ENCODE peak calls at places on chromosomes 12 and 14, in nine cellular contexts. W, V, B, X, O, N, Y, L and I are unnamed samples.

GRCh38 chr12:30450872-30451271 is 244.8 kb downstream of the IPO8 start:
- DNase-seq in L (no peak), O (no peak), V (no peak), N (no peak), X (no peak), Y (no peak), B (no peak), W (no peak), I (no peak)

GRCh38 chr14:72605096-72605920 is 288.6 kb downstream of the DPF3 start:
- DNase-seq in W (no peak), L (no peak), X (no peak), Y (no peak), V (no peak), B (no peak), N (no peak), O (no peak), I (no peak)

GRCh38 chr12:83808591-83808990 is 1104.0 kb downstream of the SLC6A15 start:
- DNase-seq in L (no peak), X (no peak), V (no peak), Y (no peak), O (no peak), B (no peak), W (no peak), N (no peak), I (no peak)

GRCh38 chr12:65278576-65279386 is at the start of gene MSRB3:
- DNase-seq in O (peak), W (peak), L (peak), B (no peak), V (peak), N (peak), X (peak), Y (peak), I (peak)

GRCh38 chr12:46133751-46134150 is 135.1 kb downstream of the SLC38A1 start:
- DNase-seq in B (no peak), W (no peak), Y (no peak), X (no peak), V (no peak), L (no peak), O (no peak), N (no peak), I (no peak)

GRCh38 chr12:25052191-25053020 is 103.5 kb upstream of the BCAT1 start:
- DNase-seq in N (no peak), Y (no peak), W (no peak), L (no peak), V (no peak), O (no peak), X (no peak), B (peak), I (no peak)

GRCh38 chr12:45049912-45050318 is 984 bp downstream of the DBX2 start:
- DNase-seq in O (no peak), X (no peak), Y (no peak), W (no peak), B (no peak), V (no peak), N (no peak), L (no peak), I (no peak)

GRCh38 chr12:69471667-69472385 is 1.6 kb downstream of the FRS2 start:
- DNase-seq in B (no peak), X (no peak), O (no peak), N (no peak), V (no peak), L (no peak), Y (no peak), W (no peak), I (no peak)

GRCh38 chr12:106249411-106250135 is 1.8 kb upstream of the CKAP4 start:
- DNase-seq in B (peak), Y (no peak), L (no peak), O (no peak), V (no peak), W (no peak), N (no peak), X (no peak), I (no peak)

GRCh38 chr14:55610717-55611370 is 30.8 kb downstream of the KTN1 start:
- DNase-seq in B (no peak), Y (no peak), L (no peak), W (no peak), V (no peak), N (no peak), O (no peak), X (no peak), I (no peak)

GRCh38 chr14:54747616-54748015 is 155.0 kb downstream of the GCH1 start:
- DNase-seq in O (no peak), Y (no peak), B (no peak), X (no peak), L (no peak), N (no peak), W (no peak), V (no peak), I (no peak)

GRCh38 chr14:81473456-81474155 is 60.0 kb downstream of the SEL1L start:
- DNase-seq in N (no peak), B (no peak), V (no peak), Y (no peak), L (no peak), X (no peak), W (no peak), O (no peak), I (no peak)

DNA sequence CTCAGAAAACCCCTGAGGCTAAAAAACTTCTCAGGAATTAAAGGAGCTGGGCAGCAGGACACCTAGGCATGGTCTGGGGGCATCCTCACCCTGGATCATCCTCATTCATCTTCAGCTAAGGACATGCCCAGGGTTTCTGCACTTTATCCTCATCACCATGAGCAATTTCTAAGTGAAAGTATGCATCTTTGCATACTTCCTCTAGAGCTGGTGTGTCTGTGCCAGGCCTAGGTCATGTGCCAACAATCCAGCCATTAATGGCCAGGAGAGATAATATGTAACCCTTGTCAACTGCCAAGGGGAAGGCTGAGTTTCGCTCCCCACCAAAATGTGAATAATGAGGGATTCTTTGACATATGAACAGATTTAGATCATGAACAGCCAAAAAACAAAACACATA is 160.5 kb downstream of the KITLG start:
- DNase-seq in Y (no peak), L (no peak), N (no peak), B (no peak), X (no peak), O (no peak), V (no peak), W (no peak), I (no peak)
- H3K4me3 ChIP-seq in Y (no peak), L (no peak), N (no peak), B (no peak), X (no peak), O (no peak), V (no peak), W (no peak), I (no peak)

DNA sequence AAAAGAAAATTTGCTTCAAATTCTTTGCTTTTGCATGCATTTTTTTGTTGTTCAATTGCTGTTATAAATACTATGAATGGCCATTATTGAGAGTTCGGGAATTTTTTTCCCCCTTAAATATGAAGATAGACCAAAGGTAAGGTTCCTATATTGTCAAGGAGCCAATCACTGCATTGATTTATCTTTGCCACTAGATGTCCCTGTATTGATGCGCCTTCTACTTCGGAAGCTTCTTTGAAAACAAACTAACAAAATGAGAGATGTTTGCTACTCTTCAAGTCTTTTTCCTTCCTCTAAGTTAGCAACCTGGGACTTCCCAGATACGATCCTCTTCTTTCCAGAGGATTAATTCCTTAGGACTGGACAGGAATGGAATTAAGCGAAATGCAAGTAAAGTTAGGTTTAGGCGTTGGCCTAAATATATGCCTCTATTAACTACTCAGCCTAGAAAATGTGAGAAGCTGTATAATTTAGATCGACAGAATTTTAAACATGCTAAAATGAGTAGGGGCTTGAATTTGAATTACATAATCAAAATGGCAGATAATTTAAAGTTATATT is 318.1 kb downstream of the AEBP2 start:
- DNase-seq in B (peak), Y (no peak), O (no peak), X (no peak), W (no peak), L (no peak), N (no peak), V (no peak), I (no peak)
- TF ChIP-seq CTCF in B (peak), Y (peak), O (peak), X (peak), W (peak), L (peak), N (peak), V (peak), I (peak)

DNA sequence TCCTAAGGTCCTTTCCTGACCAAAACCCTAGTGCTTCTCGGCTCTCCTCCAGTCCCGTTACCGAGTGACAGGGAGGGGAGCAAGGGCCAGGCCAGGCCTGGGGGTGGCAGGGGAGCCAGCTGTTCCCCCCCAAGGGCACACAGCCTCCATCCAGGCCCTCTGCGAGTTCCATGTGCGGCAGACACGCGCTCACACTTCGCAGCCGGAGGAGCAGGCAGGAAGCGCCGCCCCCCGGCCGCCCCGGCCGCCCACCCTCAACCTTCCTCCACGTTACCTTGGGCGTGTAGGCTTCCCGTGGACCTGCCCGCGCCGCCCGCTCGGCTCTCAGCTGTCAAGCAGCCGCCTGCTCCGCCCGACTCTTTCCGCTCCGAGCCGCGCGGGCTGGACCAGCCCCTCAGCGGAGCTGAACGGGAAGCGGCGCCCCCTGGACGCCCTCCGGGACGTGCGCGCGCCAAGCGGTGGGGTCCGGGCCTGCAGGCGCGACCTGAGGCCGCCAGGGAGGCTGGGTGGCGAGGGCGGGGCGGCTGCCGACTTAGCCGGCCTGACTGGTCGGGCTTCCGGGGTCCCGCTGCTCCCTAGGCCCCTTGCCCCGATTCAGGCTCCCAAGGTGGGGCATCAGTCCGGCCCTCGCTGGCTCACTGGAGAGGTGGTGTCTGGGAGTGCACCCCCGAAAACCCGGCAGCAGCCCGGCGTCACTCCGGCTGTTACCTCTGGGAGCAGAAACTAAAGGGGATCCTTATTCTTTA is at the start of gene CRACR2A:
- DNase-seq in N (no peak), V (no peak), B (peak), X (no peak), W (peak), O (no peak), L (peak), Y (no peak), I (no peak)
- H3K4me3 ChIP-seq in N (peak), V (peak), B (peak), X (peak), W (peak), O (peak), L (peak), Y (no peak), I (peak)

GRCh38 chr12:121825041-121825523 is 21.3 kb downstream of the SETD1B start:
- DNase-seq in W (no peak), N (peak), X (no peak), B (no peak), O (no peak), V (no peak), Y (no peak), L (peak), I (no peak)

GRCh38 chr12:121822393-121823100 is 18.7 kb downstream of the SETD1B start:
- DNase-seq in V (no peak), B (no peak), W (no peak), Y (no peak), L (peak), X (no peak), O (no peak), N (no peak), I (no peak)

GRCh38 chr12:121823727-121824115 is 19.9 kb downstream of the SETD1B start:
- DNase-seq in V (no peak), X (no peak), W (no peak), B (no peak), N (no peak), L (peak), O (no peak), Y (no peak), I (no peak)

GRCh38 chr12:121820056-121820455 is 16.2 kb downstream of the SETD1B start:
- DNase-seq in L (no peak), Y (no peak), B (no peak), X (no peak), N (no peak), O (no peak), V (no peak), W (no peak), I (no peak)

DNA sequence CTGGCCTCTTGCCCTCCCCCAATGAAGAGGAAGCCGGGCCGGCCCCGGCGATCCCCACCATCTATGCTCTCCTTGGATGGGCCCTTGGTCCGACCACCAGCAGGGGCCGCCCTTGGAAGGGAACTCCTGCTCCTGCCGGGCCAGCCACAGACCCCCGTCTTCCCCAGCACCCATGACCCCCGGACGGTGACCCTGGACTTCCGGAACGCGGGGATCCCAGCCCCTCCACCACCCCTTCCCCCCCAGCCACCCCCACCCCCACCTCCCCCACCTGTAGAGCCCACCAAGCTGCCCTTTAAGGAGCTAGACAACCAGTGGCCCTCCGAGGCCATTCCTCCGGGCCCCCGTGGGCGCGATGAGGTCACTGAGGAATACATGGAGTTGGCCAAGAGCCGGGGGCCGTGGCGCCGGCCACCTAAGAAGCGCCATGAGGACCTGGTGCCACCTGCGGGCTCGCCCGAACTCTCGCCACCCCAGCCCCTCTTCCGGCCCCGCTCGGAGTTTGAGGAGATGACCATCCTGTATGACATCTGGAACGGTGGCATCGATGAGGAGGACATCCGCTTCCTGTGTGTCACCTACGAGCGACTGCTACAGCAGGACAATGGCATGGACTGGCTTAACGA is 19.4 kb downstream of the SETD1B start:
- DNase-seq in W (no peak), V (no peak), L (peak), N (no peak), X (no peak), B (no peak), Y (no peak), O (no peak), I (no peak)
- TF ChIP-seq CTCF in W (no peak), V (no peak), L (no peak), N (no peak), X (no peak), B (no peak), Y (no peak), O (peak), I (peak)

GRCh38 chr12:54352022-54352531 is 12.2 kb downstream of the GPR84 start:
- DNase-seq in W (peak), Y (no peak), N (peak), X (peak), L (peak), O (no peak), V (no peak), B (no peak), I (no peak)
- H3K4me3 ChIP-seq in W (peak), Y (no peak), N (peak), X (peak), L (peak), O (no peak), V (peak), B (no peak), I (no peak)

GRCh38 chr14:105532735-105533141 is 6.4 kb downstream of the TMEM121 start:
- DNase-seq in X (no peak), O (no peak), V (no peak), L (no peak), N (peak), Y (no peak), B (no peak), W (no peak), I (no peak)
- TF ChIP-seq CTCF in X (no peak), O (peak), V (peak), L (no peak), N (no peak), Y (peak), B (peak), W (peak), I (peak)